ENCODE peak calls at places on chromosomes 1 and 21, in five cellular contexts. Z is lower lobe of right lung; J is cardiac muscle cell; N is stomach; U is CD8-positive, alpha-beta memory T cell. I is an unnamed sample.
A peak's percentile ranks its signal among the peaks of the same experiment; 100 is the strongest.

GRCh38 chr1:44245066-44245465 is 31.8 kb downstream of the DMAP1 start:
- DNase-seq in U (no peak), Z (no peak), J (no peak), N (no peak), I (no peak)

GRCh38 chr1:161307230-161307768 is 2.5 kb downstream of the MPZ start:
- DNase-seq in J (peak; percentile 42), Z (peak; percentile 51), U (no peak), N (no peak), I (no peak)

GRCh38 chr1:100188617-100189016 is 10.6 kb upstream of the LRRC39 start:
- DNase-seq in N (no peak), Z (no peak), U (no peak), J (peak; percentile 91), I (no peak)

GRCh38 chr1:225848044-225848955 is 33.9 kb downstream of the TMEM63A start:
- DNase-seq in J (peak; percentile 39), Z (no peak), N (no peak), U (peak; percentile 26), I (peak; percentile 68)

GRCh38 chr1:9942399-9942938 is 722 bp downstream of the LZIC start:
- DNase-seq in Z (no peak), N (no peak), U (no peak), J (peak; percentile 73), I (peak; percentile 74)

GRCh38 chr1:223831755-223832636 is 13.8 kb downstream of the TP53BP2 start:
- DNase-seq in U (no peak), J (peak; percentile 80), N (no peak), Z (no peak), I (no peak)

GRCh38 chr21:20996421-20997307 is 1.5 kb upstream of the NCAM2 start:
- DNase-seq in N (no peak), U (no peak), J (peak; percentile 42), Z (no peak), I (no peak)

GRCh38 chr1:179046808-179047636 is 21.3 kb downstream of the FAM20B start:
- DNase-seq in U (no peak), Z (no peak), J (peak; percentile 35), N (no peak), I (no peak)

GRCh38 chr1:73452522-73452921 is 745.5 kb downstream of the LRRIQ3 start:
- DNase-seq in Z (no peak), J (no peak), U (no peak), N (no peak), I (no peak)

GRCh38 chr1:67816506-67816905 is 16.8 kb downstream of the GNG12 start:
- DNase-seq in Z (no peak), N (no peak), J (no peak), U (no peak), I (peak; percentile 73)

GRCh38 chr21:45373991-45374816 is 30.8 kb upstream of the COL18A1 start:
- DNase-seq in Z (peak; percentile 36), J (no peak), U (no peak), N (no peak), I (no peak)

GRCh38 chr21:17911628-17912027 is 92.5 kb upstream of the C21orf91 start:
- DNase-seq in Z (no peak), N (no peak), U (no peak), J (no peak), I (no peak)

GRCh38 chr1:230661976-230662375 is 19.7 kb downstream of the COG2 start:
- DNase-seq in U (no peak), Z (no peak), N (no peak), J (peak; percentile 25), I (no peak)

GRCh38 chr1:31984419-31985347 is 29.0 kb upstream of the KHDRBS1 start:
- DNase-seq in Z (no peak), N (no peak), U (no peak), J (peak; percentile 40), I (no peak)

GRCh38 chr21:28633803-28634572 is 358.7 kb downstream of the LTN1 start:
- DNase-seq in J (peak; percentile 82), U (no peak), N (no peak), Z (no peak), I (no peak)

GRCh38 chr21:43001316-43001715 is 27.0 kb downstream of the PKNOX1 start:
- DNase-seq in N (no peak), Z (no peak), U (no peak), J (no peak), I (no peak)

GRCh38 chr1:27868556-27868931 is 3.8 kb upstream of the THEMIS2 start:
- DNase-seq in U (no peak), J (no peak), Z (no peak), N (no peak), I (peak; percentile 43)

GRCh38 chr21:46122241-46122671 is 24.3 kb downstream of the COL6A2 start:
- DNase-seq in J (peak; percentile 60), Z (peak; percentile 39), U (peak; percentile 1), N (peak; percentile 24), I (no peak)

DNA sequence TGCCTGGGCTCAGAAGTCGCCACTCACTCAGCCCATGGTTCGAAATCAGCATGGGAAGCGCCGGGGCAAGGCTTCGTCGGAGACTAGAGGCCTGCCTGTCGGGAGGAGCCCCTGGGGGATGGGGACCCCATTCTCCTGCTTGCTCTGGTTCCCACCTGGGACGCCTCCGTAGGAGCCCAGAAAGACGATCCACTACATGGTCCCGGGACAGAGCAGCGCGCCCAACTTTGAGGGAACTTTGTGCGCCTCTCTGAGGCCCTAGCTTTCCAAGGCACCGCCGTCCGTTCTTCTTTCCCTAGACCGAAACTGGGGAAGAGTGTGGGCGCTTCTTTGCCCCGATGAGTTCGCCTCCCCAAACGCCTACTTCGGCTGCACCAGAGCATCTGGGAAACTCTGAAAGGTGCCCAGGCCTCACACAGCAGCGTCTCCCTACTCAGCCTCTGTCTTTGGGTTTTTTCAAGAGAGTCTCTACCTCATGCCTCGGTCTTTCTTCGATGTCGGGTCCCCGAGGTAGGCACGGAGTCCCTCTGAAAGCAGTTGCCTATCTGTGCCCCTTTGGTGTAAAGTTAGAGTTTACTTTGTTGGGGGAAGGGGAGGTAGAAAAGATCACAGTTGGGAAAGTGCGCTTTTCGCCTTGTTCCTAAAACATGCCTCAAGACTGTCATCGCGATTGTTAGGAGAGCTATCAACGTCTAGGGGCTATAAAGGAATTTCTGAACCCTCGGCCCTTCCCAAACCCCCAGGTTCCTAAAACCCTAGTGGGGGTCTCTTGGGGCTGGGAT is 14.0 kb downstream of the NR5A2 start:
- DNase-seq in J (no peak), U (no peak), N (no peak), Z (no peak), I (no peak)
- H3K27me3 ChIP-seq in J (peaks cover 100% of the 10 kb centered on the region), U (peaks cover 51% of the 10 kb centered on the region), N (peaks cover 99% of the 10 kb centered on the region), Z (peaks cover 99% of the 10 kb centered on the region), I (peaks cover 15% of the 10 kb centered on the region)

GRCh38 chr21:38156200-38156599 is 100.6 kb upstream of the KCNJ15 start:
- DNase-seq in J (no peak), Z (no peak), N (no peak), U (no peak), I (no peak)

DNA sequence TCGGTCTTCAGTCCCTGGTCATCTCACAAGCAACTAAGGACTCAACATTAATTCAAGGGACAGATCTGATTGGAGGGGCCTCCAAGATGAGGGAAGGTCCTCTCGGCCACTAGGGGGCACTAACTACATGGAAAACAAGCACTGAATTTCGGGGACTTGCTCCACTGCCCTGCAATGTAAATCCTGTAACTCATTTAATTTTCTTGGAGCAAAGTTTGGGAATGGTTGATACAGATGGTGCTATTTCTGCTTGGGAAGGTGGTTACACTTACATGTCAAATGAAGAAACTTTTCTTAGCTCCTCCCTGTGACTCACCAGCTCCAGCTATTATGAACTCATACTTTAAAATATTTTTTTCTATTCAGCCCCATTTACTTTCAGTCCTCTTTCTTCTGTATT is 97.4 kb upstream of the KCNJ15 start:
- DNase-seq in J (peak; percentile 91), N (peak; percentile 70), U (no peak), Z (peak; percentile 62), I (peak; percentile 68)
- H3K27ac ChIP-seq in J (no peak overlapping the region), N (no peak overlapping the region), U (no peak overlapping the region), Z (no peak overlapping the region), I (no peak overlapping the region)

GRCh38 chr1:200116324-200116723 is 88.8 kb downstream of the NR5A2 start:
- DNase-seq in N (no peak), U (no peak), Z (no peak), J (no peak), I (no peak)

GRCh38 chr1:200112308-200112707 is 84.8 kb downstream of the NR5A2 start:
- DNase-seq in U (no peak), J (no peak), Z (no peak), N (no peak), I (no peak)

GRCh38 chr1:200118779-200119505 is 91.4 kb downstream of the NR5A2 start:
- DNase-seq in J (no peak), Z (no peak), U (no peak), N (no peak), I (no peak)

DNA sequence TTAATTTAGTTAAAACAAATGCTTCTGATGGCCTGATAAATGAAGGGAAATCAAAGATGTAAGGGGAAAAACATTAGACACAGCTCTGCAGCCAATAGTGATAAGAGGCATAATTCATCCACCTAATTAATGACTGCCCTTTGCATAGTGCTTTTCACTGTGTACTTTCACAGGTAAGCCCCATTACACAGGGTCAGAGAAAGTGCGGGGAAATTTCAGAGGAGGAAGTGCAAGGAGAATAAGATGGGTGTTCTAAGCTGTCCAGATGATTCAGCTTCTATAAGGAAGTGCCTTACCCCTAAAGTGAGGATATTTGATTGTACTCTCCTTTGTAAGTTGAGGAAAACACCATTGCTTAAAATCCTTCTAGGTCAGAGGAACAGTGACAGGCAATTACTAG is 88.0 kb downstream of the NR5A2 start:
- DNase-seq in N (no peak), U (no peak), J (no peak), Z (no peak), I (no peak)
- H3K27me3 ChIP-seq in N (peaks cover 6% of the 10 kb centered on the region), U (no peaks in the 10 kb centered on the region), J (no peaks in the 10 kb centered on the region), Z (no peaks in the 10 kb centered on the region), I (no peaks in the 10 kb centered on the region)

GRCh38 chr1:220331318-220331717 is 59.1 kb upstream of the RAB3GAP2 start:
- DNase-seq in U (no peak), J (no peak), Z (no peak), N (no peak), I (no peak)
- H3K27ac ChIP-seq in U (no peak overlapping the region), J (no peak overlapping the region), Z (no peak overlapping the region), N (no peak overlapping the region), I (no peak overlapping the region)

GRCh38 chr1:50152236-50152635 is 43.5 kb downstream of the ELAVL4 start:
- DNase-seq in J (no peak), Z (no peak), N (no peak), U (no peak), I (no peak)
- H3K27me3 ChIP-seq in J (no peaks in the 10 kb centered on the region), Z (no peaks in the 10 kb centered on the region), N (no peaks in the 10 kb centered on the region), U (no peaks in the 10 kb centered on the region), I (no peaks in the 10 kb centered on the region)

GRCh38 chr1:183630748-183631147 is 4.8 kb downstream of the ARPC5 start:
- DNase-seq in J (peak; percentile 72), U (no peak), N (no peak), Z (no peak), I (no peak)
- H3K27ac ChIP-seq in J (peak overlapping the region; percentile 27), U (no peak overlapping the region), N (peak overlapping the region; percentile 55), Z (peak overlapping the region; percentile 13), I (no peak overlapping the region)

I was measured in Peyer's patch.